ENCODE peak calls at places on chromosomes 5 and 9, in nine cellular contexts. O is WTC11; R is amygdala; M is HTR-8/SVneo; S is fibroblast of the aortic adventitia; A is stimulated activated naive CD4-positive, alpha-beta T cell; T is NB4; X is activated naive CD4-positive, alpha-beta T cell treated with Interleukin-2 at 50 U/mL for 16 hours; P is CD4-positive, alpha-beta memory T cell. I is an unnamed sample.

GRCh38 chr9:91495450-91495849 is 71.8 kb upstream of the NFIL3 start:
- DNase-seq in O (no peak), R (no peak), M (peak), S (peak), A (no peak), T (no peak), X (no peak), P (no peak), I (peak)

GRCh38 chr5:18394154-18394804 is 760.0 kb downstream of the TAF11L14 start:
- DNase-seq in O (peak), R (peak), M (peak), S (peak), A (no peak), T (peak), X (peak), P (peak), I (peak)

GRCh38 chr9:5442400-5443011 is 4.8 kb upstream of the PLGRKT start:
- DNase-seq in O (no peak), R (no peak), M (peak), S (peak), A (peak), T (peak), X (no peak), P (no peak), I (peak)

GRCh38 chr9:468766-469496 is 254.3 kb downstream of the DOCK8 start:
- DNase-seq in O (no peak), R (no peak), M (no peak), S (peak), A (peak), T (no peak), X (peak), P (no peak), I (no peak)

GRCh38 chr9:107548298-107549142 is 59.0 kb upstream of the KLF4 start:
- DNase-seq in O (no peak), R (no peak), M (peak), S (peak), A (no peak), T (peak), X (no peak), P (no peak), I (peak)

GRCh38 chr9:82127993-82128710 is 139.6 kb downstream of the SPATA31D1 start:
- DNase-seq in O (no peak), R (no peak), M (no peak), S (no peak), A (no peak), T (peak), X (no peak), P (no peak), I (no peak)

GRCh38 chr5:139458580-139459407 is 3.7 kb downstream of the ECSCR start:
- DNase-seq in O (no peak), R (no peak), M (no peak), S (peak), A (peak), T (peak), X (peak), P (peak), I (peak)

GRCh38 chr5:91252916-91253315 is 130.2 kb downstream of the ARRDC3 start:
- DNase-seq in O (no peak), R (no peak), M (no peak), S (no peak), A (no peak), T (no peak), X (no peak), P (no peak), I (no peak)

GRCh38 chr5:94522099-94522498 is 96.3 kb downstream of the KIAA0825 start:
- DNase-seq in O (no peak), R (no peak), M (no peak), S (no peak), A (no peak), T (no peak), X (no peak), P (no peak), I (no peak)

GRCh38 chr9:136714096-136714875 is 1.9 kb downstream of the DIPK1B start:
- DNase-seq in O (no peak), R (no peak), M (no peak), S (no peak), A (no peak), T (no peak), X (no peak), P (no peak), I (no peak)

GRCh38 chr9:135087489-135087791 is at the start of gene OLFM1:
- DNase-seq in O (peak), R (peak), M (peak), S (peak), A (no peak), T (no peak), X (no peak), P (no peak), I (peak)

GRCh38 chr9:14529047-14529446 is 164.2 kb downstream of the ZDHHC21 start:
- DNase-seq in O (no peak), R (no peak), M (no peak), S (no peak), A (no peak), T (no peak), X (no peak), P (no peak), I (no peak)

GRCh38 chr5:150227606-150228273 is 37.9 kb downstream of the SLC6A7 start:
- DNase-seq in O (no peak), R (no peak), M (peak), S (no peak), A (no peak), T (peak), X (no peak), P (no peak), I (no peak)

GRCh38 chr5:180056153-180056552 is 15.4 kb downstream of the RNF130 start:
- DNase-seq in O (no peak), R (no peak), M (no peak), S (no peak), A (no peak), T (no peak), X (no peak), P (no peak), I (no peak)

GRCh38 chr5:4100739-4101138 is 505.1 kb downstream of the IRX1 start:
- DNase-seq in O (no peak), R (no peak), M (no peak), S (no peak), A (no peak), T (no peak), X (no peak), P (no peak), I (no peak)

GRCh38 chr5:138000102-138000723 is 32.7 kb downstream of the FAM13B start:
- DNase-seq in O (no peak), R (no peak), M (no peak), S (peak), A (no peak), T (peak), X (no peak), P (no peak), I (peak)

GRCh38 chr5:95728494-95729114 is 2.5 kb upstream of the RHOBTB3 start:
- DNase-seq in O (no peak), R (no peak), M (no peak), S (no peak), A (peak), T (no peak), X (no peak), P (no peak), I (no peak)

GRCh38 chr5:90621848-90622247 is 63.3 kb downstream of the ADGRV1 start:
- DNase-seq in O (no peak), R (no peak), M (no peak), S (no peak), A (no peak), T (no peak), X (no peak), P (no peak), I (no peak)

GRCh38 chr9:137084526-137084925 is 2.3 kb upstream of the MAN1B1 start:
- DNase-seq in O (no peak), R (no peak), M (no peak), S (no peak), A (no peak), T (no peak), X (no peak), P (no peak), I (no peak)

GRCh38 chr9:122382901-122383850 is 12.4 kb downstream of the PTGS1 start:
- DNase-seq in O (no peak), R (no peak), M (no peak), S (peak), A (no peak), T (no peak), X (no peak), P (no peak), I (no peak)

GRCh38 chr9:16012621-16013020 is 459.8 kb downstream of the CCDC171 start:
- DNase-seq in O (no peak), R (no peak), M (no peak), S (no peak), A (no peak), T (no peak), X (no peak), P (no peak), I (peak)

GRCh38 chr5:93154551-93154950 is 426.5 kb downstream of the NR2F1-AS1 start:
- DNase-seq in O (no peak), R (no peak), M (no peak), S (no peak), A (no peak), T (no peak), X (no peak), P (no peak), I (no peak)

GRCh38 chr5:138472353-138472752 is 7.1 kb downstream of the EGR1 start:
- DNase-seq in O (peak), R (no peak), M (no peak), S (no peak), A (no peak), T (no peak), X (no peak), P (no peak), I (no peak)

GRCh38 chr5:111070272-111071134 is 1.0 kb upstream of the TSLP start:
- DNase-seq in O (peak), R (no peak), M (no peak), S (peak), A (peak), T (no peak), X (peak), P (no peak), I (peak)

GRCh38 chr5:40399349-40399748 is 280.4 kb upstream of the PTGER4 start:
- DNase-seq in O (no peak), R (no peak), M (no peak), S (peak), A (no peak), T (peak), X (no peak), P (no peak), I (peak)

GRCh38 chr9:95140821-95141220 is 176.7 kb downstream of the FANCC start:
- DNase-seq in O (no peak), R (no peak), M (no peak), S (no peak), A (no peak), T (no peak), X (no peak), P (no peak), I (no peak)

GRCh38 chr9:113590991-113591898 is 127.7 kb downstream of the RGS3 start:
- DNase-seq in O (peak), R (peak), M (peak), S (peak), A (peak), T (peak), X (peak), P (peak), I (peak)

GRCh38 chr5:124745367-124746251 is 830 bp downstream of the ZNF608 start:
- DNase-seq in O (no peak), R (no peak), M (no peak), S (no peak), A (no peak), T (peak), X (no peak), P (no peak), I (peak)

GRCh38 chr9:105114318-105114717 is 130.1 kb upstream of the SLC44A1 start:
- DNase-seq in O (no peak), R (no peak), M (no peak), S (no peak), A (peak), T (peak), X (no peak), P (no peak), I (no peak)

GRCh38 chr9:95086564-95086955 is 230.9 kb downstream of the FANCC start:
- DNase-seq in O (no peak), R (no peak), M (no peak), S (no peak), A (no peak), T (no peak), X (no peak), P (no peak), I (no peak)

GRCh38 chr5:75335952-75336624 is 932 bp upstream of the HMGCR start:
- DNase-seq in O (no peak), R (peak), M (peak), S (peak), A (peak), T (peak), X (no peak), P (no peak), I (peak)

GRCh38 chr5:78327761-78328510 is 32.5 kb upstream of the SCAMP1 start:
- DNase-seq in O (no peak), R (no peak), M (no peak), S (peak), A (no peak), T (no peak), X (no peak), P (no peak), I (no peak)

GRCh38 chr5:181194489-181195248 is 10.3 kb downstream of the TRIM7 start:
- DNase-seq in O (peak), R (no peak), M (no peak), S (no peak), A (no peak), T (no peak), X (no peak), P (no peak), I (no peak)

GRCh38 chr9:127333326-127334064 is 63.5 kb upstream of the SLC2A8 start:
- DNase-seq in O (no peak), R (no peak), M (no peak), S (no peak), A (no peak), T (no peak), X (no peak), P (no peak), I (no peak)

GRCh38 chr5:179146277-179146676 is 86.1 kb downstream of the ZNF354C start:
- DNase-seq in O (no peak), R (no peak), M (no peak), S (no peak), A (peak), T (no peak), X (peak), P (peak), I (no peak)

GRCh38 chr5:113337515-113338140 is 97.2 kb downstream of the TSSK1B start:
- DNase-seq in O (no peak), R (no peak), M (no peak), S (peak), A (no peak), T (no peak), X (no peak), P (no peak), I (peak)

I was measured in astrocyte of the spinal cord.